ENCODE peak calls at places on chromosomes 2 and 18, in six cellular contexts. F, R, E, C, K and N are unnamed samples.

GRCh38 chr2:199581504-199581903 is 123.8 kb upstream of the SATB2 start:
- DNase-seq in F (no peak), R (no peak), E (no peak), C (no peak), K (no peak), N (no peak)

GRCh38 chr2:174117951-174118930 is 130.1 kb downstream of the OLA1 start:
- DNase-seq in F (no peak), R (no peak), E (no peak), C (peak; percentile 74), K (peak; percentile 88), N (no peak)

GRCh38 chr2:68726608-68727367 is 7.8 kb upstream of the ARHGAP25 start:
- DNase-seq in F (peak; percentile 59), R (no peak), E (peak; percentile 80), C (no peak), K (no peak), N (no peak)

GRCh38 chr2:237540823-237541222 is 25.6 kb upstream of the PRLH start:
- DNase-seq in F (no peak), R (peak; percentile 5), E (no peak), C (peak; percentile 90), K (peak; percentile 62), N (no peak)

GRCh38 chr2:120189189-120189588 is 34.0 kb downstream of the TMEM185B start:
- DNase-seq in F (no peak), R (no peak), E (no peak), C (no peak), K (no peak), N (no peak)

GRCh38 chr18:49250819-49251388 is 209.5 kb downstream of the DYM start:
- DNase-seq in F (no peak), R (peak; percentile 18), E (no peak), C (peak; percentile 21), K (peak; percentile 39), N (no peak)

GRCh38 chr18:9599328-9599727 is 15.0 kb downstream of the PPP4R1 start:
- DNase-seq in F (no peak), R (no peak), E (no peak), C (no peak), K (no peak), N (no peak)

GRCh38 chr2:127709336-127709735 is 8.0 kb downstream of the SFT2D3 start:
- DNase-seq in F (no peak), R (no peak), E (no peak), C (no peak), K (no peak), N (no peak)

GRCh38 chr18:47397671-47398319 is 146.3 kb upstream of the SKOR2 start:
- DNase-seq in F (no peak), R (no peak), E (peak; percentile 12), C (no peak), K (no peak), N (peak; percentile 19)

GRCh38 chr18:79681484-79682387 is 2.1 kb downstream of the CTDP1 start:
- DNase-seq in F (peak; percentile 36), R (no peak), E (peak; percentile 74), C (no peak), K (no peak), N (no peak)

GRCh38 chr2:232347369-232347768 is 31.2 kb upstream of the ALPP start:
- DNase-seq in F (no peak), R (no peak), E (no peak), C (no peak), K (no peak), N (no peak)

GRCh38 chr2:20182241-20182931 is 42.5 kb downstream of the SDC1 start:
- DNase-seq in F (no peak), R (no peak), E (no peak), C (peak; percentile 73), K (peak; percentile 80), N (peak; percentile 82)

GRCh38 chr18:13371689-13372404 is 153.3 kb downstream of the LDLRAD4 start:
- DNase-seq in F (no peak), R (no peak), E (no peak), C (no peak), K (no peak), N (no peak)

GRCh38 chr2:178101321-178102079 is 10.7 kb upstream of the RBM45 start:
- DNase-seq in F (no peak), R (no peak), E (no peak), C (no peak), K (peak; percentile 6), N (no peak)

GRCh38 chr2:172701250-172701649 is 34.4 kb upstream of the RAPGEF4 start:
- DNase-seq in F (no peak), R (peak; percentile 46), E (no peak), C (peak; percentile 79), K (peak; percentile 80), N (no peak)

GRCh38 chr18:58558514-58558913 is 70.4 kb downstream of the ALPK2 start:
- DNase-seq in F (no peak), R (no peak), E (no peak), C (no peak), K (no peak), N (no peak)

GRCh38 chr2:50782543-50782942 is 249.4 kb downstream of the NRXN1 start:
- DNase-seq in F (no peak), R (no peak), E (no peak), C (no peak), K (peak; percentile 23), N (no peak)

GRCh38 chr2:148300534-148300933 is 279.6 kb downstream of the MBD5 start:
- DNase-seq in F (no peak), R (no peak), E (no peak), C (peak; percentile 13), K (peak; percentile 46), N (no peak)

GRCh38 chr2:95165030-95165370 is 609 bp upstream of the ZNF2 start:
- DNase-seq in F (no peak), R (no peak), E (no peak), C (no peak), K (no peak), N (no peak)

GRCh38 chr2:5077479-5078089 is 614.6 kb upstream of the SOX11 start:
- DNase-seq in F (no peak), R (no peak), E (no peak), C (no peak), K (peak; percentile 63), N (no peak)

GRCh38 chr18:74064510-74064909 is 83.1 kb downstream of the FBXO15 start:
- DNase-seq in F (no peak), R (no peak), E (peak; percentile 48), C (no peak), K (no peak), N (no peak)

GRCh38 chr18:12013186-12013916 is 32.0 kb downstream of the IMPA2 start:
- DNase-seq in F (no peak), R (no peak), E (no peak), C (no peak), K (no peak), N (no peak)

GRCh38 chr18:73987247-73987980 is 160.2 kb downstream of the FBXO15 start:
- DNase-seq in F (no peak), R (no peak), E (no peak), C (no peak), K (no peak), N (no peak)

GRCh38 chr2:8654483-8654882 is 27.4 kb upstream of the ID2 start:
- DNase-seq in F (no peak), R (no peak), E (no peak), C (no peak), K (no peak), N (no peak)

GRCh38 chr2:44522846-44523245 is 161.1 kb downstream of the CAMKMT start:
- DNase-seq in F (no peak), R (no peak), E (no peak), C (no peak), K (no peak), N (no peak)